ENCODE peak calls at places on chromosomes 4 and X, in eight cellular contexts. D is right lobe of liver, R is right atrium auricular region, I is psoas muscle, T is IMR-90, U is GM23338, S is tibial artery, G is body of pancreas. Q is an unnamed sample.

GRCh38 chr4:133323670-133324069 is 174.6 kb downstream of the PCDH10 start:
- DNase-seq in D (no peak), G (no peak), T (no peak), S (no peak), R (no peak), U (no peak), I (no peak), Q (no peak)

GRCh38 chrX:13103111-13103913 is 58.9 kb upstream of the FAM9C start:
- DNase-seq in G (no peak), R (no peak), I (no peak), T (no peak), S (no peak), D (no peak), U (no peak), Q (peak)

GRCh38 chr4:80049813-80050534 is 23.1 kb downstream of the ANTXR2 start:
- DNase-seq in R (no peak), D (no peak), U (no peak), T (no peak), I (no peak), S (no peak), G (no peak), Q (no peak)

GRCh38 chr4:98663226-98664006 is 5.0 kb upstream of the TSPAN5 start:
- DNase-seq in S (no peak), T (no peak), R (no peak), G (no peak), U (no peak), I (peak), D (no peak), Q (peak)

GRCh38 chr4:23922535-23923115 is 32.8 kb upstream of the PPARGC1A start:
- DNase-seq in S (no peak), R (no peak), U (no peak), T (no peak), I (no peak), D (no peak), G (no peak), Q (no peak)

GRCh38 chr4:76850010-76850441 is 47.9 kb downstream of the SOWAHB start:
- DNase-seq in G (no peak), D (no peak), S (no peak), R (no peak), I (no peak), T (peak), U (no peak), Q (peak)

GRCh38 chrX:134836497-134836968 is 154.3 kb upstream of the SMIM10 start:
- DNase-seq in T (peak), U (no peak), I (no peak), D (no peak), S (no peak), G (no peak), R (no peak), Q (peak)

GRCh38 chrX:128975716-128976115 is 547.6 kb downstream of the SMARCA1 start:
- DNase-seq in T (no peak), I (no peak), G (peak), D (no peak), R (no peak), S (no peak), U (peak), Q (peak)

GRCh38 chr4:1464581-1465171 is 58.4 kb upstream of the NKX1-1 start:
- DNase-seq in I (no peak), T (no peak), G (no peak), R (no peak), D (no peak), S (peak), U (no peak), Q (no peak)

GRCh38 chr4:167873536-167873935 is 218.8 kb upstream of the ANXA10 start:
- DNase-seq in I (no peak), R (no peak), D (no peak), G (no peak), T (no peak), S (no peak), U (no peak), Q (no peak)

GRCh38 chrX:153621949-153622598 is 23.1 kb upstream of the CCNQ start:
- DNase-seq in S (no peak), U (no peak), R (no peak), D (peak), I (no peak), T (no peak), G (no peak), Q (no peak)

GRCh38 chr4:109166126-109166525 is 136.3 kb downstream of the COL25A1 start:
- DNase-seq in I (no peak), R (no peak), S (no peak), G (no peak), U (no peak), D (no peak), T (no peak), Q (no peak)

GRCh38 chrX:32868524-32868895 is 342.8 kb downstream of the DMD start:
- DNase-seq in T (no peak), R (no peak), S (no peak), G (no peak), I (no peak), U (no peak), D (no peak), Q (no peak)

GRCh38 chr4:138225477-138225876 is 16.7 kb downstream of the SLC7A11 start:
- DNase-seq in D (no peak), I (no peak), R (no peak), T (peak), G (no peak), U (no peak), S (no peak), Q (no peak)

GRCh38 chr4:127505203-127505602 is 127.6 kb upstream of the INTU start:
- DNase-seq in I (no peak), U (no peak), S (no peak), T (peak), R (no peak), D (no peak), G (peak), Q (no peak)

GRCh38 chr4:55947912-55948725 is 626 bp upstream of the CEP135 start:
- DNase-seq in G (no peak), I (no peak), R (no peak), T (peak), U (no peak), S (no peak), D (no peak), Q (peak)

GRCh38 chr4:147198411-147199051 is 252.9 kb upstream of the TTC29 start:
- DNase-seq in I (no peak), S (no peak), T (peak), R (no peak), D (no peak), G (no peak), U (peak), Q (no peak)

GRCh38 chrX:48831136-48831908 is 4.1 kb downstream of the PCSK1N start:
- DNase-seq in U (peak), T (no peak), D (no peak), G (no peak), I (no peak), R (no peak), S (no peak), Q (no peak)

GRCh38 chr4:176939445-176939844 is 146.7 kb upstream of the VEGFC start:
- DNase-seq in U (no peak), I (no peak), S (no peak), D (no peak), R (no peak), G (no peak), T (peak), Q (peak)

DNA sequence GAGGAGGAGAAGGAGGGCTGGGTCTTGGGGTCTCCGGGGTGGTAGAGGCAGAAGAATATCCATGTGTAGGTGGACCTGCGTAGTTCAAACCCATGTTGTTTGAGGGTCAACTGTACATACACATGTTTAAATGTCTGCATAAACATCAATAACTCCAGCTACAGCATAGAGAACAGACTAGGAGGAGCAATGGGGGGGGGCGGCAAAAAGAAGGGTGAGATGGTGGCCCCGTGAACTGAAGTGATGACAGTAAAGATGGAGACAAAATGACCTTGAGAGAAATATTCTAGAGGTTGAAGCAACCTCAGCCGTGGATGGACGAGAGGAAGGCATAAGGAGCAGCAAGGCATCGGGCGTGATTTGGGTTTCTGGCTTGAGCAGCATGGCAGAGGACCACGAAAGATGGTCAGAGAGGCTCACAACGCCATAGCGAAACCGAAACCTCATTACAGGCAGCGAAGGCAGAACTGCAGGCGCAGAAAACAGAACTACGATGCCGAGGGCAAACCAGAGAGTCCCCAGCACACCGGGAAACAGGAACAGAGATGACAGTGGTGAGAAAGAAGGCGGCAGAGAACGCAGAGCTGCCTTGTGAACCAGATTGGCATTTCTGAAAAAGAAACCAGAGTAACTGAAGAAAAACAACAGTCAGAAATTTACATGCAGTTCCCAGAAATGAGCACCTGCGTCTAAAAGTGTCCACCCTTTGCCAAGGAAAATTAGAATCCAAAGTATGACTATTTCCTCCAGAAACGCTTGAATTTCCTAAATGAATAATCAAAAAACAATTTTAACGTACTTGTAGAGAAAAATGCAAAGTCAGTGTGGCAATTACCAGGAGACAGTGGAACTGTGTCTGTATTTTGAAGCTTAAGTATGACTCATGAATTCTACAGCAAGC is 50.2 kb upstream of the ENPP6 start:
- DNase-seq in S (no peak), T (peak), R (peak), D (peak), U (no peak), I (no peak), G (no peak), Q (peak)
- H3K4me3 ChIP-seq in S (peak), T (no peak), R (peak), D (no peak), U (no peak), I (peak), G (no peak), Q (peak)

GRCh38 chrX:118724775-118725174 is 2.6 kb upstream of the IL13RA1 start:
- DNase-seq in S (no peak), I (no peak), G (no peak), T (peak), R (no peak), D (no peak), U (no peak), Q (peak)

GRCh38 chrX:118727686-118728339 is 407 bp downstream of the IL13RA1 start:
- DNase-seq in I (peak), R (no peak), S (peak), T (peak), D (peak), U (no peak), G (peak), Q (peak)

GRCh38 chrX:118729043-118729652 is 1.7 kb downstream of the IL13RA1 start:
- DNase-seq in R (no peak), D (no peak), G (no peak), I (no peak), S (no peak), T (no peak), U (no peak), Q (no peak)

GRCh38 chrX:118724352-118724751 is 3.1 kb upstream of the IL13RA1 start:
- DNase-seq in T (no peak), D (no peak), R (no peak), G (no peak), I (no peak), S (no peak), U (no peak), Q (no peak)

GRCh38 chrX:118726887-118727685 is at the start of gene IL13RA1:
- DNase-seq in T (peak), U (peak), S (peak), G (peak), I (peak), R (peak), D (peak), Q (peak)
- H3K27ac ChIP-seq in T (peak), U (no peak), S (peak), G (peak), I (peak), R (peak), D (peak), Q (peak)

GRCh38 chr4:143668930-143669553 is 31.4 kb downstream of the FREM3 start:
- DNase-seq in G (no peak), U (no peak), T (no peak), R (no peak), S (no peak), I (no peak), D (no peak), Q (no peak)
- H3K4me3 ChIP-seq in G (no peak), U (no peak), T (no peak), R (no peak), S (no peak), I (no peak), D (no peak), Q (no peak)

GRCh38 chrX:150704030-150704613 is 10.9 kb downstream of the MTMR1 start:
- DNase-seq in S (no peak), R (no peak), I (no peak), G (peak), D (no peak), U (no peak), T (peak), Q (peak)
- H3K27ac ChIP-seq in S (peak), R (no peak), I (no peak), G (no peak), D (no peak), U (no peak), T (peak), Q (peak)

DNA sequence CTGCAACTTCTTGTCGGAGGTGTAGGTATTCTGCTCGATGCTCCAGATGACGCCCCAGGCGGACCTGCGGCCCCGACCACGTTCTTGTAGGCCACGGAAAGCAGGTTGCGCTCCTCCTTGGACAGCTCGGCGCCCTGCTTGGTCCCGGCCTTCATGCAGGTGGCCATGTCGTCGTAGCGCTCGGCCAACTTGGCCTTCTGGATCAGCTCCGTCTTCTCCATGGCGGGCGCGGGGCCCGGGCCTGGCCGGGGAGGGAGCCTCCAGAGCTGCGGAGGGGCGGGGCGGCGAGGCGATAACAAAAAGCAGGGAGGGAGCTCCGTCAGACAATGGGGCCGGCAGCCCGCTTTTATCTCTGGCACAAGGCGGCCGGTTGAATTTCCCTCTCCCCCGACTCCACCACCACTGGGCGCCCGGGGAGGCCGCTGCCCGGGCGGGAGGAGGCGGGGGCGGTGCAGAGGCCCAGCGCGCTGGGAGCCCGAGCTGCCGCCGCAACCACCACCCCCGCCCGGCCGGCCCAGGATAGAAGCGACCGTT is 28.3 kb upstream of the DRP2 start:
- DNase-seq in I (peak), S (peak), U (peak), G (no peak), R (no peak), D (no peak), T (no peak), Q (no peak)
- H3K4me3 ChIP-seq in I (peak), S (peak), U (peak), G (no peak), R (peak), D (no peak), T (no peak), Q (no peak)

DNA sequence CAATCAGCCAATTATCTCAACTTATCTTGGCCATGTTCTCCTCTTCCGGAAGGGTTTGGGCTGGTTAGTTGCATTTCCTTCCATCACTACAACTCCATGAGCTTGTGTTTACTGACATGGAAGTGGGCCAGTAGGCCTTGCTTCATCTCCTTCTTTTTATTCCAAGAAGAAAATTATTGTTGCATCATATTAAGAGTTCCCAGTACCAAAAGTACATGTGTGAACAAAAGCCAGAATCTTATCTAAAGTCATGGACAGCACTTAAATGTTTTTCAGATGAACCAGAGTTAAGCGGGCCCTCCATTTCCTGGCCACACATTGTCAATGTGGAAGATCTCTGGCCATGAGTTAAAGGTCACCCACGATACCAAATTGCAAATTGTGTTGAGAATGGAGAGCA is 503.2 kb upstream of the SLIT2 start:
- DNase-seq in S (no peak), U (no peak), I (peak), D (no peak), T (peak), G (no peak), R (peak), Q (no peak)
- H3K27ac ChIP-seq in S (no peak), U (no peak), I (no peak), D (no peak), T (peak), G (no peak), R (peak), Q (peak)

Q was measured in PC-3.